ENCODE peak calls at places on chromosome 17, in four cellular contexts. D is SW480; G is activated effector memory CD4-positive, alpha-beta T cell treated with anti-CD3 and anti-CD28 coated beads, Interleukin-2, amount 50 U/mL, for 16 hours; U is T-helper 2 cell. O is an unnamed sample.

GRCh38 chr17:42288078-42288984 is at the start of gene STAT5A:
- DNase-seq in D (peak; percentile 66), G (peak; percentile 90), U (peak; percentile 75), O (peak; percentile 84)

GRCh38 chr17:48440660-48441059 is 10.6 kb upstream of the SKAP1 start:
- DNase-seq in D (no peak), G (no peak), U (no peak), O (peak; percentile 36)

GRCh38 chr17:13036776-13037175 is 18.9 kb upstream of the ELAC2 start:
- DNase-seq in D (no peak), G (no peak), U (no peak), O (no peak)

GRCh38 chr17:27965224-27965623 is 72.1 kb upstream of the LYRM9 start:
- DNase-seq in U (no peak), G (no peak), D (peak; percentile 52), O (no peak)

GRCh38 chr17:12231027-12231682 is 210.5 kb downstream of the MAP2K4 start:
- DNase-seq in G (no peak), U (no peak), D (no peak), O (no peak)

GRCh38 chr17:41965694-41966375 is 760 bp upstream of the CNP start:
- DNase-seq in U (peak; percentile 59), G (peak; percentile 89), D (peak; percentile 96), O (peak; percentile 62)

GRCh38 chr17:19415806-19416775 is 5.1 kb downstream of the RNF112 start:
- DNase-seq in G (no peak), U (no peak), D (no peak), O (no peak)

GRCh38 chr17:34318474-34318873 is 761 bp upstream of the CCL8 start:
- DNase-seq in G (no peak), U (no peak), D (peak; percentile 15), O (no peak)

GRCh38 chr17:40452921-40453378 is 9.7 kb downstream of the IGFBP4 start:
- DNase-seq in U (no peak), D (no peak), G (no peak), O (no peak)

O was measured in T-helper 1 cell.